ENCODE peak calls at places on chromosomes 5 and 9, in five cellular contexts. One of them, this sample, is unnamed.

GRCh38 chr9:121440265-121440664 is 59.4 kb downstream of the GGTA1 start:
- DNase-seq in MV-4-11: no peak
- DNase-seq in iris pigment epithelial cell: peak
- DNase-seq in fibroblast of gingiva: peak
- DNase-seq in cardiac muscle cell: peak
- DNase-seq in this sample: peak

GRCh38 chr5:113447651-113448050 is 12.9 kb upstream of the TSSK1B start:
- DNase-seq in MV-4-11: no peak
- DNase-seq in iris pigment epithelial cell: no peak
- DNase-seq in fibroblast of gingiva: no peak
- DNase-seq in cardiac muscle cell: peak
- DNase-seq in this sample: peak

GRCh38 chr9:83934569-83935275 is 13.5 kb upstream of the KIF27 start:
- DNase-seq in MV-4-11: peak
- DNase-seq in iris pigment epithelial cell: peak
- DNase-seq in fibroblast of gingiva: peak
- DNase-seq in cardiac muscle cell: peak
- DNase-seq in this sample: no peak

GRCh38 chr5:113081881-113082546 is 105.4 kb downstream of the DCP2 start:
- DNase-seq in MV-4-11: no peak
- DNase-seq in iris pigment epithelial cell: peak
- DNase-seq in fibroblast of gingiva: peak
- DNase-seq in cardiac muscle cell: peak
- DNase-seq in this sample: peak

GRCh38 chr5:67297376-67297775 is 100.8 kb upstream of the CD180 start:
- DNase-seq in MV-4-11: no peak
- DNase-seq in iris pigment epithelial cell: no peak
- DNase-seq in fibroblast of gingiva: no peak
- DNase-seq in cardiac muscle cell: no peak
- DNase-seq in this sample: no peak

GRCh38 chr9:126927419-126927818 is 12.8 kb downstream of the RALGPS1 start:
- DNase-seq in MV-4-11: no peak
- DNase-seq in iris pigment epithelial cell: no peak
- DNase-seq in fibroblast of gingiva: no peak
- DNase-seq in cardiac muscle cell: no peak
- DNase-seq in this sample: no peak

GRCh38 chr5:151476054-151476453 is 28.7 kb downstream of the SLC36A1 start:
- DNase-seq in MV-4-11: no peak
- DNase-seq in iris pigment epithelial cell: no peak
- DNase-seq in fibroblast of gingiva: no peak
- DNase-seq in cardiac muscle cell: no peak
- DNase-seq in this sample: no peak

GRCh38 chr9:34989946-34990635 is 546 bp downstream of the DNAJB5 start:
- DNase-seq in MV-4-11: no peak
- DNase-seq in iris pigment epithelial cell: peak
- DNase-seq in fibroblast of gingiva: peak
- DNase-seq in cardiac muscle cell: peak
- DNase-seq in this sample: peak

GRCh38 chr5:150486402-150487198 is 21.3 kb upstream of the NDST1 start:
- DNase-seq in MV-4-11: no peak
- DNase-seq in iris pigment epithelial cell: peak
- DNase-seq in fibroblast of gingiva: peak
- DNase-seq in cardiac muscle cell: peak
- DNase-seq in this sample: peak

GRCh38 chr5:169923988-169924387 is 56.3 kb downstream of the INSYN2B start:
- DNase-seq in MV-4-11: no peak
- DNase-seq in iris pigment epithelial cell: no peak
- DNase-seq in fibroblast of gingiva: no peak
- DNase-seq in cardiac muscle cell: no peak
- DNase-seq in this sample: peak

GRCh38 chr9:129026442-129027223 is 1.5 kb downstream of the SH3GLB2 start:
- DNase-seq in MV-4-11: no peak
- DNase-seq in iris pigment epithelial cell: peak
- DNase-seq in fibroblast of gingiva: no peak
- DNase-seq in cardiac muscle cell: no peak
- DNase-seq in this sample: peak

GRCh38 chr5:81288021-81288433 is 13.4 kb upstream of the ZCCHC9 start:
- DNase-seq in MV-4-11: no peak
- DNase-seq in iris pigment epithelial cell: no peak
- DNase-seq in fibroblast of gingiva: no peak
- DNase-seq in cardiac muscle cell: no peak
- DNase-seq in this sample: no peak

GRCh38 chr5:31887556-31887955 is 248.6 kb downstream of the PDZD2 start:
- DNase-seq in MV-4-11: no peak
- DNase-seq in iris pigment epithelial cell: no peak
- DNase-seq in fibroblast of gingiva: no peak
- DNase-seq in cardiac muscle cell: no peak
- DNase-seq in this sample: no peak

GRCh38 chr5:143140492-143141231 is 262.8 kb downstream of the NR3C1 start:
- DNase-seq in MV-4-11: no peak
- DNase-seq in iris pigment epithelial cell: no peak
- DNase-seq in fibroblast of gingiva: no peak
- DNase-seq in cardiac muscle cell: no peak
- DNase-seq in this sample: no peak

GRCh38 chr5:77784735-77785134 is 8.6 kb upstream of the TBCA start:
- DNase-seq in MV-4-11: no peak
- DNase-seq in iris pigment epithelial cell: no peak
- DNase-seq in fibroblast of gingiva: no peak
- DNase-seq in cardiac muscle cell: no peak
- DNase-seq in this sample: no peak

GRCh38 chr5:151275803-151276202 is 22.8 kb downstream of the GM2A start:
- DNase-seq in MV-4-11: no peak
- DNase-seq in iris pigment epithelial cell: no peak
- DNase-seq in fibroblast of gingiva: no peak
- DNase-seq in cardiac muscle cell: no peak
- DNase-seq in this sample: no peak

GRCh38 chr5:150358261-150359095 is 981 bp downstream of the TCOF1 start:
- DNase-seq in MV-4-11: peak
- DNase-seq in iris pigment epithelial cell: peak
- DNase-seq in fibroblast of gingiva: no peak
- DNase-seq in cardiac muscle cell: peak
- DNase-seq in this sample: peak

GRCh38 chr5:83964235-83964634 is 243.6 kb upstream of the HAPLN1 start:
- DNase-seq in MV-4-11: peak
- DNase-seq in iris pigment epithelial cell: peak
- DNase-seq in fibroblast of gingiva: no peak
- DNase-seq in cardiac muscle cell: no peak
- DNase-seq in this sample: no peak

GRCh38 chr5:93791520-93791972 is 50.1 kb upstream of the POU5F2 start:
- DNase-seq in MV-4-11: peak
- DNase-seq in iris pigment epithelial cell: peak
- DNase-seq in fibroblast of gingiva: no peak
- DNase-seq in cardiac muscle cell: peak
- DNase-seq in this sample: peak

GRCh38 chr5:156411131-156411727 is 84.3 kb downstream of the SGCD start:
- DNase-seq in MV-4-11: no peak
- DNase-seq in iris pigment epithelial cell: peak
- DNase-seq in fibroblast of gingiva: peak
- DNase-seq in cardiac muscle cell: peak
- DNase-seq in this sample: peak

GRCh38 chr5:78537821-78538220 is 110.8 kb downstream of the LHFPL2 start:
- DNase-seq in MV-4-11: peak
- DNase-seq in iris pigment epithelial cell: peak
- DNase-seq in fibroblast of gingiva: peak
- DNase-seq in cardiac muscle cell: peak
- DNase-seq in this sample: peak

GRCh38 chr5:79070002-79070567 is 518 bp downstream of the BHMT2 start:
- DNase-seq in MV-4-11: no peak
- DNase-seq in iris pigment epithelial cell: peak
- DNase-seq in fibroblast of gingiva: peak
- DNase-seq in cardiac muscle cell: peak
- DNase-seq in this sample: no peak

This sample was measured in myocyte.